ENCODE peak calls at places on chromosomes 11 and 22, in four cellular contexts. P, S, V and R are unnamed samples.

GRCh38 chr22:20137671-20138416 is 6.2 kb downstream of the ZDHHC8 start:
- DNase-seq in P (no peak), S (no peak), V (no peak), R (no peak)

GRCh38 chr11:10538924-10539323 is 2.1 kb downstream of the RNF141 start:
- DNase-seq in P (no peak), S (no peak), V (no peak), R (no peak)

GRCh38 chr11:46983598-46983997 is 47.0 kb downstream of the CSTPP1 start:
- DNase-seq in P (no peak), S (peak), V (no peak), R (no peak)

GRCh38 chr11:111047376-111047775 is 198.1 kb upstream of the POU2AF2 start:
- DNase-seq in P (peak), S (peak), V (no peak), R (no peak)

GRCh38 chr11:75374646-75375045 is 23.2 kb upstream of the ARRB1 start:
- DNase-seq in P (no peak), S (no peak), V (no peak), R (no peak)

GRCh38 chr22:27278986-27279385 is 522.6 kb downstream of the MN1 start:
- DNase-seq in P (no peak), S (no peak), V (no peak), R (no peak)

GRCh38 chr22:25219948-25220442 is 556 bp downstream of the CRYBB2 start:
- DNase-seq in P (no peak), S (no peak), V (no peak), R (no peak)

GRCh38 chr22:39453765-39454378 is 2.9 kb upstream of the MGAT3 start:
- DNase-seq in P (no peak), S (peak), V (no peak), R (no peak)

GRCh38 chr11:1505480-1505879 is 18.9 kb upstream of the MOB2 start:
- DNase-seq in P (no peak), S (peak), V (no peak), R (no peak)

GRCh38 chr11:100396281-100396680 is 290.8 kb upstream of the ARHGAP42 start:
- DNase-seq in P (no peak), S (no peak), V (no peak), R (no peak)

GRCh38 chr22:30855677-30856518 is 112.7 kb downstream of the MORC2 start:
- DNase-seq in P (peak), S (no peak), V (no peak), R (no peak)

DNA sequence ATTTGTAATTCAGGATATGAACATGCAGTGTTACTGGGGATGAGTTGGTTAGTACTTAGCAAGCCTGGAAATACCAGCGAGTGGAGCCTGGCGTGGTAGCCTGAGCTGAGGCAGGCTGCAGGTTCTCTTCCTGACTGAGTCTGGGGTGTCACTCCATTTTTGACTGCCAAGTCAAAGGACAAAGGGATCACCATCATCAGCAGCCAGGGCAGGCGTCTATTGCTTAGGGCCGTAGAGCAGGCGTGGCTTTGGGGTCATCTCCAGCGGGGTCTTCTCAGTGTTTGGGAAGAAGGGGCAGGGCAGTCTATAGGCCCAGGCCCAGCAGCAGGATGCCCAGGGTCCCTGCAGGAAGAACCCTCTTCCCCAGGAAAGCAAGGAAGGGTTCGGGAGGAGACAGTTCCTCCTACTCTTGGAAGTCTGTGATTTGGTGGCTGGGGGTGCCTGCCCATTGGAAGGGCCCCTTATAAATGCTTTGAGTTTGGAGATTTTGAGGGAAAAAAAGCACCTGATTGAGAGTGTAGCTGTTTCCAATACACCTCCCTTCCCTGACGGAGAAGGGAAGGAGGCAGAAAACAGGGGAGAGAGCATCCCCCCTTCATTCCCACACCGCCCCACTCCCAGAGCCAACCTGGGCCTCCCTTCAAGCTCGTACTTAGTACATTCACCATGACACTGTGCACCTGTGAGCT is 51.5 kb upstream of the SPATA19 start:
- DNase-seq in P (no peak), S (peak), V (no peak), R (peak)
- H3K27ac ChIP-seq in P (no peak), S (no peak), V (no peak), R (no peak)

GRCh38 chr11:79363261-79363660 is 77.6 kb downstream of the TENM4 start:
- DNase-seq in P (peak), S (no peak), V (no peak), R (no peak)
- TF ChIP-seq CTCF in P (no peak), S (no peak), V (no peak), R (no peak)

GRCh38 chr22:45842141-45842831 is 134.7 kb downstream of the WNT7B start:
- DNase-seq in P (peak), S (no peak), V (no peak), R (no peak)

GRCh38 chr22:45846952-45847351 is 130.0 kb downstream of the WNT7B start:
- DNase-seq in P (no peak), S (no peak), V (no peak), R (no peak)

GRCh38 chr22:45844009-45844408 is 133.0 kb downstream of the WNT7B start:
- DNase-seq in P (no peak), S (no peak), V (no peak), R (no peak)

GRCh38 chr22:45843030-45843429 is 133.9 kb downstream of the WNT7B start:
- DNase-seq in P (no peak), S (no peak), V (no peak), R (no peak)

GRCh38 chr22:45844949-45845613 is 131.9 kb downstream of the WNT7B start:
- DNase-seq in P (peak), S (no peak), V (no peak), R (no peak)
- H3K27ac ChIP-seq in P (no peak), S (peak), V (no peak), R (no peak)

DNA sequence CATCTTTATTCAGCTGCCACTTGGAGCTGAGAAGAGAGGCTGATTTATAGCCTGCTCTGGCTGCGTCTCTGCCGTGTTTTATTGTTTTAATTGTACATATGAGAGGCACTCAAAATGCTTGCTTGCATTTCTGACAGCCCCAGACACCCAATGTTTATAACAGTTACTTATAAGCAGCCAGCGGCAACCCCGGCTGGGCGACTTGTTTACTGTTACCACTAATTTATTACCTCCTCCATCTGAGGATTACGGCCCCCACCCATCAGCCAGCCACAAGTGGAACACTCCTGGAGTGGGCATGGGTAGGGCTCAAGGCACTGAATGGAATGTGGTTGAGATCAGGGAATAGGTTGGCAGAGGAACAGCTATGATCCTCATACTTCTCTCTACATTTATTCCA is 61.2 kb downstream of the CLPB start:
- DNase-seq in P (no peak), S (no peak), V (no peak), R (no peak)
- TF ChIP-seq CTCF in P (no peak), S (no peak), V (no peak), R (no peak)